ENCODE peak calls at places on chromosomes 11 and 22, in seven cellular contexts. Z is tibial nerve, O is brain microvascular endothelial cell, U is A549, S is kidney epithelial cell, A is Caco-2, B is nephron progenitor cell. G is an unnamed sample.

GRCh38 chr22:25200967-25201366 is 1.3 kb downstream of the CRYBB3 start:
- DNase-seq in B (no peak), U (no peak), Z (no peak), S (no peak), O (no peak), A (no peak), G (no peak)

GRCh38 chr11:27700351-27701261 is at the start of gene BDNF:
- DNase-seq in O (no peak), Z (no peak), S (no peak), A (peak; percentile 53), B (peak; percentile 57), U (peak; percentile 49), G (peak; percentile 38)

GRCh38 chr11:110991621-110992355 is 253.7 kb upstream of the POU2AF2 start:
- DNase-seq in S (no peak), A (no peak), U (no peak), B (no peak), Z (peak; percentile 58), O (no peak), G (no peak)

GRCh38 chr11:121451982-121452608 is at the start of gene SORL1:
- DNase-seq in Z (peak; percentile 40), S (no peak), A (peak; percentile 94), B (peak; percentile 86), O (no peak), U (peak; percentile 55), G (peak; percentile 71)

GRCh38 chr22:45226681-45227186 is 14.0 kb downstream of the KIAA0930 start:
- DNase-seq in B (no peak), Z (no peak), A (no peak), O (no peak), S (no peak), U (no peak), G (peak; percentile 46)

GRCh38 chr11:74470526-74470925 is 3.2 kb upstream of the KCNE3 start:
- DNase-seq in S (no peak), Z (no peak), U (no peak), O (no peak), B (no peak), A (no peak), G (no peak)

GRCh38 chr11:36672815-36673450 is 74.9 kb upstream of the RAG2 start:
- DNase-seq in B (no peak), Z (peak; percentile 75), U (no peak), S (no peak), O (peak; percentile 63), A (peak; percentile 24), G (peak; percentile 7)

GRCh38 chr11:69730500-69730899 is 26.7 kb upstream of the FGF19 start:
- DNase-seq in U (no peak), Z (no peak), S (no peak), O (no peak), B (no peak), A (no peak), G (no peak)

GRCh38 chr11:75380716-75381420 is 18.4 kb upstream of the RPS3 start:
- DNase-seq in B (no peak), U (no peak), O (no peak), Z (no peak), S (no peak), A (peak; percentile 85), G (peak; percentile 64)

GRCh38 chr22:31160328-31160978 is 471 bp downstream of the RNF185 start:
- DNase-seq in U (no peak), O (no peak), S (no peak), B (peak; percentile 20), A (peak; percentile 30), Z (peak; percentile 36), G (no peak)

GRCh38 chr11:78870655-78871054 is 296.0 kb upstream of the NARS2 start:
- DNase-seq in A (no peak), S (no peak), B (no peak), Z (no peak), O (no peak), U (no peak), G (no peak)

GRCh38 chr11:80297808-80298460 is 857.1 kb upstream of the TENM4 start:
- DNase-seq in S (peak; percentile 70), A (no peak), B (no peak), Z (no peak), O (peak; percentile 82), U (no peak), G (no peak)

GRCh38 chr11:2074266-2074825 is 64.8 kb downstream of the IGF2 start:
- DNase-seq in O (no peak), Z (no peak), S (no peak), U (no peak), A (no peak), B (no peak), G (no peak)

GRCh38 chr11:68384530-68385081 is 72.2 kb downstream of the LRP5 start:
- DNase-seq in U (no peak), S (no peak), Z (no peak), A (no peak), O (no peak), B (no peak), G (no peak)

GRCh38 chr11:119602745-119603373 is 126.1 kb downstream of the NECTIN1 start:
- DNase-seq in Z (no peak), S (no peak), U (no peak), B (no peak), O (no peak), A (no peak), G (no peak)
- TF ChIP-seq CTCF in Z (no peak), S (no peak), U (no peak), B (peak; percentile 6), O (peak; percentile 44), A (peak; percentile 13), G (no peak)

GRCh38 chr11:44718612-44719390 is 8.0 kb upstream of the TSPAN18 start:
- DNase-seq in S (no peak), B (no peak), A (no peak), U (no peak), O (no peak), Z (no peak), G (no peak)

GRCh38 chr11:44713022-44713421 is 13.7 kb upstream of the TSPAN18 start:
- DNase-seq in O (no peak), U (no peak), B (no peak), Z (no peak), S (no peak), A (no peak), G (no peak)

GRCh38 chr11:44716256-44716655 is 10.5 kb upstream of the TSPAN18 start:
- DNase-seq in O (no peak), A (peak; percentile 46), Z (no peak), S (no peak), B (no peak), U (no peak), G (no peak)

GRCh38 chr11:44718057-44718456 is 8.7 kb upstream of the TSPAN18 start:
- DNase-seq in U (no peak), O (no peak), A (no peak), Z (no peak), B (no peak), S (no peak), G (no peak)
- TF ChIP-seq CTCF in U (no peak), O (no peak), A (no peak), Z (no peak), B (no peak), S (no peak), G (no peak)

DNA sequence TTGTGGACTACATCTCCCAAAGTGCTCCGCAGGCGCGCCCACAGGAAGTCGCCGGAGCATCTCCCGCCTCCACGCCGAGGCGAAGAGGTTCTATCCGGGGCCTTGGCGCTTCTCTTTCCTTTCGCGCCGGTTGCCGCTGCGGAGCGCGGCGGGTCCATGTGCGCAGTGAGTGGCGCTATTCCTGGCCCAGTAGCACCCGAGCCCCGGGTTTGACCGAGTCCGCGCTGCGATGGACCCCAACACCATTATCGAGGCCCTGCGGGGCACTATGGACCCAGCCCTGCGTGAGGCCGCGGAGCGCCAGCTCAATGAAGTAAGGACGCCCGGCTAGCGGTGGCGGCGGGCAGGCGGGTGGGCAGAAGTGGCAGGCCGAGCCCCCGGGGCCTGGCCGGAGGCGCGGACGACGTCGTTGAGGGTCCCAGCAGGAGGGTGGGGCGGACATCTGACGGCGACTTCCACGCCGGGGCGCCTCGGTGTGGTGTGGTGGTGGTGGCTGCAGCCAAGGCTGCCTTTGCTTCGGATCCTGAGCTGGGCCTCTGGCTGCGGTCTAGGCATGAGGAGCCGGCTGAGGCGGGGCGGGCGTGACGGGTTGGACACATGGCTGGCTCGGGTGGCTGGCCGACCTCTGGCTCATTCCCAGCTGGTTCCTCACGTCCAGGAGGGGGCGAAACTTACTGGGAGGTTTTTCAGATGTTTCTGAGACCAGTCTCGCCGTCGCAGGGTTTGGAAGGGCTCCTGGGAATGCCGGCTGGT is at the start of gene IPO7:
- DNase-seq in A (peak; percentile 92), Z (peak; percentile 74), O (peak; percentile 89), S (peak; percentile 63), B (peak; percentile 82), U (peak; percentile 90), G (peak; percentile 89)
- TF ChIP-seq CTCF in A (peak; percentile 44), Z (no peak), O (peak; percentile 63), S (peak; percentile 50), B (no peak), U (peak; percentile 29), G (peak; percentile 31)

GRCh38 chr22:17268501-17269223 is 49.4 kb upstream of the ADA2 start:
- DNase-seq in Z (no peak), B (no peak), S (no peak), U (no peak), A (no peak), O (no peak), G (no peak)

GRCh38 chr22:17272511-17272991 is 53.3 kb upstream of the ADA2 start:
- DNase-seq in A (no peak), S (no peak), Z (no peak), U (no peak), B (peak; percentile 34), O (no peak), G (no peak)

GRCh38 chr22:17269224-17269606 is 50.0 kb upstream of the ADA2 start:
- DNase-seq in O (no peak), A (no peak), S (no peak), Z (no peak), B (no peak), U (no peak), G (no peak)

GRCh38 chr22:17269607-17270261 is 50.5 kb upstream of the ADA2 start:
- DNase-seq in B (no peak), O (no peak), A (no peak), U (no peak), Z (no peak), S (no peak), G (no peak)

DNA sequence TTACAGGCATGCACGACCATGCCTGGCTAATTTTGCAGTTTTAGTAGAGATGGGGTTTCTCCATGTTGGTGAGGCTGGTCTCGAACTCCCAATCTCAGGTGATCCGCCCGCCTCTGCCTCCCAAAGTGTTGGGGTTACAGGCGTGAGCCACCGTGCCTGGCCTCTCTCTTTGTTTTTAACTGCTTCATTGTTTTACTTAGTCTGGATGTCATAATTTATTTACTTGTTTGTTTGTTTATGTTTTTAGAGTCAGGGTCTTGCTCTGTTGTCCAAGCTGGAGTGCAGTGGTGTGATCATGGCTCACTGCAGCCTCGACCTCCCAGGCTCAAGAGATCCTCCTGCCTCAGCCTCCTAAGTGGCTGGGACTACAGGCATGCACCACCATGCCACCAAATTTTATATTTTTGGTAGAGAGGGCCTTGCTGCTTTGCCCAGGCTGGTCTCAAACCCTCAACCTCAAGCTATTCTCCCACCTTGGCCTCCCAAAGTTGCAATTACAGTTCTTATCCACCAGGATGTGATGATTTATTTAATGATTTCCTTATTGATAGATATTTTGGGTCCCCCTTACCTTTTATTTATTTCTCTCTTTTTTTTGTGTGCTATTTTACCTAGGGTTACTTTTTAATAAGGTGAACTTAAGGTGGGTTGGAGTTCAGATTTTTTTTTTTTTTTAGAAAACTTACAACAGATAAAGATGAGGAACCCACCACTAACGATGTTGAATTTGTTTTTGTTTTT is 52.6 kb upstream of the ADA2 start:
- DNase-seq in S (no peak), Z (no peak), A (no peak), U (no peak), O (no peak), B (no peak), G (no peak)
- TF ChIP-seq CTCF in S (no peak), Z (no peak), A (no peak), U (no peak), O (no peak), B (no peak), G (no peak)

GRCh38 chr22:39808087-39808486 is 85.5 kb downstream of the ENTHD1 start:
- DNase-seq in Z (no peak), B (peak; percentile 15), U (peak; percentile 5), S (no peak), A (peak; percentile 40), O (no peak), G (peak; percentile 56)
- TF ChIP-seq CTCF in Z (no peak), B (peak; percentile 12), U (no peak), S (peak; percentile 17), A (peak; percentile 25), O (peak; percentile 59), G (peak; percentile 29)